ENCODE peak calls at places on chromosomes 7 and 10, in eight cellular contexts. S is amygdala, H is IMR-90, Z is NCI-H2171 treated with DMSO at 0.1 percent for 48 hours, A is CD14-positive monocyte, G is NB4, F is spleen, C is fibroblast of mammary gland. E is an unnamed sample.

GRCh38 chr7:442457-442856 is 77.2 kb downstream of the PDGFA start:
- DNase-seq in S (no peak), H (no peak), Z (no peak), A (no peak), G (no peak), F (no peak), C (no peak), E (no peak)

GRCh38 chr10:94080108-94080507 is 86.4 kb downstream of the PLCE1 start:
- DNase-seq in S (no peak), H (no peak), Z (no peak), A (no peak), G (no peak), F (no peak), C (no peak), E (no peak)

GRCh38 chr10:98115388-98115787 is 19.1 kb upstream of the R3HCC1L start:
- DNase-seq in S (no peak), H (no peak), Z (no peak), A (no peak), G (no peak), F (no peak), C (no peak), E (no peak)

GRCh38 chr7:140229591-140230516 is 53.1 kb upstream of the KDM7A start:
- DNase-seq in S (no peak), H (no peak), Z (peak; percentile 64), A (peak; percentile 52), G (no peak), F (peak; percentile 93), C (no peak), E (peak; percentile 46)

GRCh38 chr10:132855889-132856288 is 69.9 kb upstream of the NKX6-2 start:
- DNase-seq in S (no peak), H (no peak), Z (no peak), A (no peak), G (no peak), F (peak; percentile 19), C (no peak), E (no peak)

GRCh38 chr10:70622981-70623844 is 20.7 kb upstream of the PRF1 start:
- DNase-seq in S (no peak), H (no peak), Z (no peak), A (no peak), G (no peak), F (no peak), C (peak; percentile 77), E (no peak)

GRCh38 chr10:114638874-114639625 is 19.0 kb downstream of the ABLIM1 start:
- DNase-seq in S (no peak), H (peak; percentile 95), Z (no peak), A (no peak), G (peak; percentile 84), F (no peak), C (peak; percentile 88), E (no peak)

GRCh38 chr7:146008293-146008692 is 108.3 kb upstream of the CNTNAP2 start:
- DNase-seq in S (no peak), H (no peak), Z (no peak), A (no peak), G (no peak), F (no peak), C (no peak), E (no peak)

GRCh38 chr7:22561895-22562593 is 62.1 kb upstream of the STEAP1B start:
- DNase-seq in S (no peak), H (peak; percentile 55), Z (no peak), A (no peak), G (no peak), F (no peak), C (no peak), E (no peak)

GRCh38 chr7:117872565-117873055 is 631 bp downstream of the CTTNBP2 start:
- DNase-seq in S (peak; percentile 77), H (no peak), Z (no peak), A (no peak), G (no peak), F (no peak), C (no peak), E (no peak)

GRCh38 chr7:156466262-156466661 is 174.3 kb upstream of the RNF32 start:
- DNase-seq in S (no peak), H (no peak), Z (no peak), A (no peak), G (no peak), F (no peak), C (no peak), E (no peak)